ENCODE peak calls at places on chromosome 17, in eight cellular contexts. P is activated T-helper 1 cell treated with Interleukin-2 at 50 U/mL for 16 hours, I is cardiac fibroblast, G is HTR-8/SVneo, E is fibroblast of pulmonary artery, K is osteocyte, B is OCI-LY7, O is A549. Y is an unnamed sample.

GRCh38 chr17:73474370-73474988 is 162.7 kb upstream of the CDC42EP4 start:
- DNase-seq in P (no peak), I (peak), G (peak), E (peak), K (no peak), B (no peak), O (peak), Y (peak)

GRCh38 chr17:42428141-42428944 is 5.3 kb upstream of the CAVIN1 start:
- DNase-seq in P (no peak), I (peak), G (peak), E (peak), K (peak), B (peak), O (peak), Y (peak)

GRCh38 chr17:8122923-8123694 is 797 bp downstream of the HES7 start:
- DNase-seq in P (no peak), I (peak), G (no peak), E (no peak), K (no peak), B (peak), O (peak), Y (peak)

GRCh38 chr17:71188811-71189492 is 931.9 kb upstream of the SOX9 start:
- DNase-seq in P (no peak), I (peak), G (peak), E (peak), K (no peak), B (no peak), O (no peak), Y (peak)

GRCh38 chr17:17126131-17127110 is 79.7 kb downstream of the PLD6 start:
- DNase-seq in P (no peak), I (no peak), G (no peak), E (no peak), K (no peak), B (no peak), O (no peak), Y (no peak)

GRCh38 chr17:5541610-5542202 is 42.6 kb downstream of the NLRP1 start:
- DNase-seq in P (no peak), I (no peak), G (no peak), E (no peak), K (no peak), B (no peak), O (no peak), Y (no peak)

GRCh38 chr17:9890124-9890523 is 14.9 kb downstream of the RCVRN start:
- DNase-seq in P (no peak), I (no peak), G (peak), E (no peak), K (no peak), B (peak), O (peak), Y (no peak)

GRCh38 chr17:35254107-35254802 is 11.4 kb downstream of the SLFN5 start:
- DNase-seq in P (no peak), I (peak), G (peak), E (peak), K (no peak), B (no peak), O (peak), Y (peak)

GRCh38 chr17:57724038-57724728 is 20.9 kb downstream of the CCDC182 start:
- DNase-seq in P (no peak), I (no peak), G (no peak), E (no peak), K (no peak), B (peak), O (no peak), Y (no peak)

GRCh38 chr17:48646183-48647102 is 20.3 kb upstream of the HOXB9 start:
- DNase-seq in P (no peak), I (no peak), G (peak), E (no peak), K (no peak), B (no peak), O (peak), Y (no peak)

GRCh38 chr17:47649972-47650524 is 329 bp downstream of the KPNB1 start:
- DNase-seq in P (no peak), I (peak), G (peak), E (no peak), K (no peak), B (no peak), O (peak), Y (peak)

GRCh38 chr17:78338860-78339259 is 21.0 kb downstream of the SOCS3 start:
- DNase-seq in P (no peak), I (no peak), G (no peak), E (no peak), K (no peak), B (no peak), O (no peak), Y (peak)

GRCh38 chr17:61325382-61326073 is 74.1 kb upstream of the TBX2 start:
- DNase-seq in P (no peak), I (peak), G (no peak), E (peak), K (no peak), B (no peak), O (no peak), Y (no peak)

Y was measured in PC-9.